ENCODE peak calls at places on chromosome 5, in four cellular contexts. One of them, this sample, is unnamed.

GRCh38 chr5:38547257-38547656 is 9.2 kb downstream of the LIFR start:
- DNase-seq in K562: no peak
- DNase-seq in SK-N-SH: no peak
- DNase-seq in HepG2: no peak
- DNase-seq in this sample: no peak

GRCh38 chr5:31165729-31166128 is 27.8 kb upstream of the CDH6 start:
- DNase-seq in K562: no peak
- DNase-seq in SK-N-SH: no peak
- DNase-seq in HepG2: no peak
- DNase-seq in this sample: no peak

GRCh38 chr5:107557051-107557658 is 113.6 kb downstream of the EFNA5 start:
- DNase-seq in K562: no peak
- DNase-seq in SK-N-SH: no peak
- DNase-seq in HepG2: no peak
- DNase-seq in this sample: no peak

GRCh38 chr5:14818931-14819790 is 52.4 kb downstream of the ANKH start:
- DNase-seq in K562: no peak
- DNase-seq in SK-N-SH: no peak
- DNase-seq in HepG2: no peak
- DNase-seq in this sample: no peak

GRCh38 chr5:76325876-76326491 is 77.1 kb upstream of the IQGAP2 start:
- DNase-seq in K562: no peak
- DNase-seq in SK-N-SH: no peak
- DNase-seq in HepG2: no peak
- DNase-seq in this sample: no peak

GRCh38 chr5:99715921-99716320 is 787.1 kb upstream of the CHD1 start:
- DNase-seq in K562: no peak
- DNase-seq in SK-N-SH: no peak
- DNase-seq in HepG2: no peak
- DNase-seq in this sample: no peak

GRCh38 chr5:180121799-180122198 is 50.2 kb upstream of the RNF130 start:
- DNase-seq in K562: no peak
- DNase-seq in SK-N-SH: no peak
- DNase-seq in HepG2: no peak
- DNase-seq in this sample: no peak

GRCh38 chr5:137734962-137735530 is 843 bp downstream of the KLHL3 start:
- DNase-seq in K562: no peak
- DNase-seq in SK-N-SH: peak; percentile 33
- DNase-seq in HepG2: no peak
- DNase-seq in this sample: no peak

GRCh38 chr5:148910216-148910615 is 83.8 kb downstream of the ADRB2 start:
- DNase-seq in K562: no peak
- DNase-seq in SK-N-SH: no peak
- DNase-seq in HepG2: no peak
- DNase-seq in this sample: no peak

GRCh38 chr5:20276959-20277263 is 288.9 kb upstream of the CDH18 start:
- DNase-seq in K562: no peak
- DNase-seq in SK-N-SH: no peak
- DNase-seq in HepG2: no peak
- DNase-seq in this sample: no peak

GRCh38 chr5:20276061-20276958 is 288.3 kb upstream of the CDH18 start:
- DNase-seq in K562: no peak
- DNase-seq in SK-N-SH: no peak
- DNase-seq in HepG2: peak; percentile 1
- DNase-seq in this sample: no peak
- TF ChIP-seq ZBTB33 in K562: no peak
- TF ChIP-seq ZBTB33 in SK-N-SH: no peak
- TF ChIP-seq ZBTB33 in HepG2: no peak
- TF ChIP-seq ZBTB33 in this sample: no peak

DNA sequence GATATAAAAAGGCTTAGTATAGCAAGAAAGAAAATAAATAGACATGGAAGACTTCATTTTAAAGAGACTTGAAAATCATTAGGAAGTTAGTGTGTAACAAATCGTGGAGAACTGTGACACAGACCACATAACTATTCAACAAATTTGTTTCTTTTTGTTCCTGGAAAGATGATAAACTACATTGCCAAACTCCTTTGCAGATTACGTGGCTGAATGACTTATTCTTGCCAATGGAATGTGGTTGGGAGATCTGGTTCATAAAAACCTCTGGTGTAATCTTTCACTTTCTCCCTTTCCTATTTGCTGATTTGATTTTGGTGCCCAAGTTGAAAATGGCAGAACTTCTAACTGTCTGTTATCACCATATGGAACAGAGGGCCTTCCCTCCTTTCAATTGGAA is 328.9 kb upstream of the MEF2C start:
- DNase-seq in K562: no peak
- DNase-seq in SK-N-SH: no peak
- DNase-seq in HepG2: no peak
- DNase-seq in this sample: no peak
- H4K20me1 ChIP-seq in K562: no peaks in the 10 kb centered on the region
- H4K20me1 ChIP-seq in SK-N-SH: no peaks in the 10 kb centered on the region
- H4K20me1 ChIP-seq in HepG2: no peaks in the 10 kb centered on the region
- H4K20me1 ChIP-seq in this sample: no peaks in the 10 kb centered on the region

GRCh38 chr5:149936044-149936699 is 8.4 kb downstream of the PDE6A start:
- DNase-seq in K562: no peak
- DNase-seq in SK-N-SH: no peak
- DNase-seq in HepG2: no peak
- DNase-seq in this sample: no peak

GRCh38 chr5:149932445-149933350 is 11.9 kb downstream of the PDE6A start:
- DNase-seq in K562: no peak
- DNase-seq in SK-N-SH: peak; percentile 60
- DNase-seq in HepG2: peak; percentile 13
- DNase-seq in this sample: no peak

GRCh38 chr5:149936700-149937091 is 7.9 kb downstream of the PDE6A start:
- DNase-seq in K562: no peak
- DNase-seq in SK-N-SH: no peak
- DNase-seq in HepG2: no peak
- DNase-seq in this sample: no peak

GRCh38 chr5:149937610-149938009 is 7.0 kb downstream of the PDE6A start:
- DNase-seq in K562: no peak
- DNase-seq in SK-N-SH: no peak
- DNase-seq in HepG2: no peak
- DNase-seq in this sample: no peak

DNA sequence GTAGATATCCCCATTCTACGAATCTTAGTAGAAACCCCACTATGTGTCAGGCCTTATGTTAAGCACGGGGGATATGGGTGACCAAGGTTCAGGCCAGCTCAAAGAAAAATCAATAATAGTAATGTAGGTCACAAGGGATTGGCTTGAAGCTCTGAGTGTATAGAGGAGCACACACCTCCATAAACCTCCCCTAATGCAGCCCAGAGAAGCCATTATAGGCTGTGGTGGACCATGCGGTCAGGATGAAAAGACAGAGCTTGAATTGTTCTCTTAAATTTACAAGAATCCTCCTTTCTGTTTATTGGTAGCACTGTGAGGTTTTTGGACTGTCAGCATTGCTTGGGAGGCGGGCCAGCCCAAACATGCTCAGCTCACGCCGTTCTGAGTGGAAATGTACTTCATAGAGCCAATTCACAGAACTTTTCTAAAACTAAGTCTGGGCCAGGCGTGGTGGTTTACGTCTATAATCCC is 9.1 kb downstream of the PDE6A start:
- DNase-seq in K562: no peak
- DNase-seq in SK-N-SH: no peak
- DNase-seq in HepG2: peak; percentile 27
- DNase-seq in this sample: no peak
- TF ChIP-seq FOXM1 in K562: no peak
- TF ChIP-seq FOXM1 in SK-N-SH: no peak
- TF ChIP-seq FOXM1 in HepG2: no peak
- TF ChIP-seq FOXM1 in this sample: no peak

GRCh38 chr5:91636351-91636750 is 253.2 kb upstream of the ARRDC3 start:
- DNase-seq in K562: no peak
- DNase-seq in SK-N-SH: no peak
- DNase-seq in HepG2: no peak
- DNase-seq in this sample: no peak

GRCh38 chr5:91632871-91633270 is 249.8 kb upstream of the ARRDC3 start:
- DNase-seq in K562: no peak
- DNase-seq in SK-N-SH: no peak
- DNase-seq in HepG2: peak; percentile 3
- DNase-seq in this sample: no peak

GRCh38 chr5:91638010-91638409 is 254.9 kb upstream of the ARRDC3 start:
- DNase-seq in K562: no peak
- DNase-seq in SK-N-SH: no peak
- DNase-seq in HepG2: no peak
- DNase-seq in this sample: no peak

GRCh38 chr5:91639744-91640143 is 256.6 kb upstream of the ARRDC3 start:
- DNase-seq in K562: no peak
- DNase-seq in SK-N-SH: no peak
- DNase-seq in HepG2: no peak
- DNase-seq in this sample: no peak

GRCh38 chr5:91635950-91636349 is 252.8 kb upstream of the ARRDC3 start:
- DNase-seq in K562: no peak
- DNase-seq in SK-N-SH: no peak
- DNase-seq in HepG2: no peak
- DNase-seq in this sample: no peak
- TF ChIP-seq ZBTB33 in K562: no peak
- TF ChIP-seq ZBTB33 in SK-N-SH: no peak
- TF ChIP-seq ZBTB33 in HepG2: no peak
- TF ChIP-seq ZBTB33 in this sample: no peak

This sample was measured in GM12878.